ENCODE peak calls at places on chromosomes 13 and 19, in ten cellular contexts. E is NCI-H2081; I is activated naive CD8-positive, alpha-beta T cell treated with anti-CD3 and anti-CD28 coated beads, Interleukin-2, amount 10 ng/mL, durations not matched to agents 7 days and 5 days; A is astrocyte of the spinal cord; M is brain pericyte; D is IMR-90; P is activated CD4-positive, CD25-positive, alpha-beta regulatory T cell; G is A673; L is activated effector memory CD4-positive, alpha-beta T cell treated with Interleukin-2 at 50 U/mL for 16 hours; Z is effector CD4-positive, alpha-beta T cell. X is an unnamed sample.

GRCh38 chr19:5246554-5247155 is 94.0 kb downstream of the PTPRS start:
- DNase-seq in E (no peak), I (no peak), A (no peak), M (no peak), D (no peak), P (no peak), G (no peak), L (no peak), Z (no peak), X (no peak)

GRCh38 chr13:41577437-41577836 is 120.1 kb downstream of the RGCC start:
- DNase-seq in E (no peak), I (no peak), A (no peak), M (no peak), D (peak), P (no peak), G (no peak), L (no peak), Z (no peak), X (no peak)

GRCh38 chr13:110239280-110240120 is 67.5 kb downstream of the COL4A1 start:
- DNase-seq in E (no peak), I (no peak), A (no peak), M (no peak), D (no peak), P (no peak), G (no peak), L (no peak), Z (no peak), X (no peak)

GRCh38 chr19:57338798-57339378 is 12.2 kb upstream of the ZNF304 start:
- DNase-seq in E (no peak), I (no peak), A (no peak), M (no peak), D (peak), P (no peak), G (no peak), L (no peak), Z (no peak), X (no peak)

GRCh38 chr19:3481241-3482090 is 1.1 kb upstream of the SMIM24 start:
- DNase-seq in E (no peak), I (no peak), A (no peak), M (no peak), D (no peak), P (no peak), G (no peak), L (no peak), Z (no peak), X (no peak)

GRCh38 chr19:10226376-10227214 is 4.5 kb downstream of the S1PR2 start:
- DNase-seq in E (no peak), I (no peak), A (peak), M (peak), D (peak), P (no peak), G (no peak), L (no peak), Z (no peak), X (no peak)

GRCh38 chr19:58579473-58580142 is 6.5 kb upstream of the MZF1 start:
- DNase-seq in E (no peak), I (no peak), A (no peak), M (no peak), D (no peak), P (no peak), G (peak), L (no peak), Z (no peak), X (no peak)

GRCh38 chr19:49554701-49555181 is 25.6 kb downstream of the NOSIP start:
- DNase-seq in E (no peak), I (peak), A (no peak), M (no peak), D (no peak), P (no peak), G (peak), L (peak), Z (no peak), X (peak)

GRCh38 chr19:50461066-50461875 is 15.0 kb upstream of the EMC10 start:
- DNase-seq in E (peak), I (peak), A (peak), M (peak), D (peak), P (no peak), G (peak), L (peak), Z (peak), X (peak)